ENCODE peak calls at places on chromosomes 4 and X, in six cellular contexts. U, V, X, A, D and W are unnamed samples.

GRCh38 chr4:56757270-56757746 is 64.2 kb downstream of the SPINK2 start:
- DNase-seq in D (no peak), U (peak), X (peak), V (peak), A (peak), W (no peak)

GRCh38 chr4:154120277-154120676 is 331.4 kb upstream of the SFRP2 start:
- DNase-seq in A (no peak), X (no peak), U (no peak), D (no peak), V (no peak), W (no peak)

GRCh38 chr4:155617312-155617711 is 49.3 kb upstream of the GUCY1A1 start:
- DNase-seq in A (no peak), V (peak), D (no peak), U (no peak), X (no peak), W (no peak)

GRCh38 chrX:108216862-108217571 is 125.4 kb downstream of the ATG4A start:
- DNase-seq in V (peak), A (peak), X (no peak), U (no peak), D (no peak), W (no peak)

GRCh38 chr4:76781698-76782595 is 116.0 kb downstream of the SOWAHB start:
- DNase-seq in V (peak), A (peak), X (no peak), D (no peak), U (no peak), W (no peak)

GRCh38 chrX:13235930-13236329 is 83.9 kb downstream of the ATXN3L start:
- DNase-seq in A (no peak), U (no peak), X (no peak), D (no peak), V (no peak), W (no peak)

GRCh38 chr4:188002751-188003150 is 7.2 kb downstream of the ZFP42 start:
- DNase-seq in U (no peak), D (no peak), X (no peak), A (no peak), V (no peak), W (no peak)

GRCh38 chr4:169158860-169159259 is 111.9 kb downstream of the SH3RF1 start:
- DNase-seq in X (no peak), V (no peak), U (no peak), A (no peak), D (no peak), W (no peak)

GRCh38 chr4:5460106-5460801 is 248.1 kb downstream of the EVC2 start:
- DNase-seq in A (peak), U (no peak), X (peak), D (no peak), V (peak), W (peak)

GRCh38 chr4:71201817-71202576 is 136.8 kb upstream of the SLC4A4 start:
- DNase-seq in A (no peak), U (no peak), X (no peak), D (no peak), V (no peak), W (no peak)

GRCh38 chr4:122045533-122045932 is 93.7 kb upstream of the TRPC3 start:
- DNase-seq in A (peak), X (no peak), D (no peak), U (no peak), V (peak), W (no peak)

GRCh38 chrX:53486285-53486684 is 52.1 kb upstream of the HSD17B10 start:
- DNase-seq in X (no peak), V (no peak), U (no peak), D (no peak), A (no peak), W (no peak)

GRCh38 chrX:22689290-22689689 is 310.5 kb upstream of the DDX53 start:
- DNase-seq in U (no peak), A (peak), X (no peak), V (no peak), D (no peak), W (no peak)

GRCh38 chr4:21136231-21136630 is 436.0 kb downstream of the PACRGL start:
- DNase-seq in U (no peak), X (no peak), A (no peak), D (no peak), V (no peak), W (no peak)

GRCh38 chrX:2272337-2272736 is 228.4 kb downstream of the DHRSX start:
- DNase-seq in U (no peak), A (no peak), V (no peak), D (no peak), X (no peak), W (no peak)

GRCh38 chrX:101956556-101956955 is 24.7 kb upstream of the ZMAT1 start:
- DNase-seq in U (no peak), X (no peak), V (no peak), A (no peak), D (no peak), W (no peak)

GRCh38 chr4:184900184-184900583 is 74.4 kb upstream of the ACSL1 start:
- DNase-seq in X (no peak), U (no peak), D (no peak), A (no peak), V (no peak), W (no peak)

GRCh38 chrX:34656842-34657780 is at the start of gene TMEM47:
- DNase-seq in A (peak), V (peak), D (peak), U (no peak), X (no peak), W (peak)

GRCh38 chr4:105227054-105227453 is 80.4 kb downstream of the TET2 start:
- DNase-seq in A (no peak), D (no peak), U (no peak), X (no peak), V (no peak), W (no peak)

GRCh38 chrX:145405012-145405411 is 157.7 kb downstream of the SPANXN1 start:
- DNase-seq in U (no peak), D (no peak), A (peak), X (peak), V (peak), W (no peak)

GRCh38 chrX:63466690-63467089 is 115.6 kb upstream of the SPIN4 start:
- DNase-seq in V (no peak), U (no peak), X (no peak), D (no peak), A (no peak), W (no peak)

GRCh38 chrX:139691843-139692505 is 16.0 kb downstream of the MCF2 start:
- DNase-seq in X (no peak), U (no peak), V (no peak), D (no peak), A (no peak), W (no peak)

GRCh38 chr4:89064848-89065247 is 7.9 kb upstream of the FAM13A start:
- DNase-seq in U (no peak), A (no peak), V (no peak), D (no peak), X (no peak), W (no peak)

GRCh38 chrX:10102046-10102704 is 54.6 kb upstream of the CLCN4 start:
- DNase-seq in A (no peak), V (no peak), D (no peak), U (no peak), X (no peak), W (no peak)

GRCh38 chr4:185040523-185040922 is 22.2 kb downstream of the HELT start:
- DNase-seq in V (no peak), X (no peak), A (no peak), D (no peak), U (no peak), W (no peak)

GRCh38 chr4:1583051-1583785 is 100.9 kb downstream of the FAM53A start:
- DNase-seq in A (no peak), U (no peak), X (no peak), D (no peak), V (no peak), W (no peak)

GRCh38 chrX:132622130-132622529 is 133.3 kb upstream of the MBNL3 start:
- DNase-seq in A (peak), D (no peak), V (peak), X (no peak), U (no peak), W (no peak)

GRCh38 chrX:48540015-48540350 is 469 bp downstream of the TBC1D25 start:
- DNase-seq in X (no peak), V (peak), A (peak), U (peak), D (peak), W (no peak)

GRCh38 chr4:73006286-73006990 is 63.1 kb downstream of the COX18 start:
- DNase-seq in A (no peak), V (no peak), X (peak), U (no peak), D (no peak), W (no peak)

GRCh38 chr4:94472056-94472826 is 20.5 kb downstream of the PDLIM5 start:
- DNase-seq in X (no peak), A (no peak), D (no peak), V (peak), U (no peak), W (no peak)

GRCh38 chr4:65983062-65983461 is 312.8 kb upstream of the EPHA5 start:
- DNase-seq in U (no peak), A (peak), V (no peak), X (no peak), D (no peak), W (no peak)

GRCh38 chr4:99078336-99078735 is 10.3 kb downstream of the ADH5 start:
- DNase-seq in X (no peak), A (no peak), D (no peak), U (no peak), V (no peak), W (no peak)

GRCh38 chr4:99079625-99080295 is 8.8 kb downstream of the ADH5 start:
- DNase-seq in V (no peak), X (no peak), U (no peak), A (no peak), D (no peak), W (no peak)

GRCh38 chr4:99078931-99079624 is 9.5 kb downstream of the ADH5 start:
- DNase-seq in X (no peak), U (no peak), A (no peak), D (no peak), V (no peak), W (no peak)

GRCh38 chr4:99084595-99084994 is 4.0 kb downstream of the ADH5 start:
- DNase-seq in A (no peak), D (no peak), X (no peak), V (no peak), U (no peak), W (no peak)

DNA sequence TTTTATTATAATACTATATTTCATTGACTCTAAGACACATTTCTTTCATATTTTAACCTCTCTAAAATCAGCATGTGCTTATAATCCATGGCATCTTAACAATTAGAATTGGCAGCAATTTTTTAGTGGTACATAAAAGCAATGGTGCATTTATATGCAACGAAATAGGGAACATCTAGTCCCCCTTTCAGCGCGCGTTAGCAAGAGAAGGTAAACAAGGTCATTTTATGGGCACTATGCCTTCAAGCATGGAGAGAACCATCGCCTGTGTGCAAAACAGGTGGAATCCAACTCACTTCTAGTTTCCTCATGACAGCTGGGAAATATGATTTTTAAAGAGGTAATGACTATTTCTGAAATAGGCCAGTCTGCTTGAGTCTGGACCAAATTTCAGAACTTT is 6.4 kb downstream of the ADH5 start:
- DNase-seq in V (no peak), D (no peak), U (no peak), A (no peak), X (no peak), W (no peak)
- TF ChIP-seq CTCF in V (no peak), D (no peak), U (no peak), A (no peak), X (no peak), W (no peak)

GRCh38 chr4:110970642-110971041 is 347.8 kb upstream of the PITX2 start:
- DNase-seq in V (peak), A (peak), X (peak), U (no peak), D (no peak), W (no peak)
- TF ChIP-seq CTCF in V (peak), A (peak), X (peak), U (no peak), D (peak), W (no peak)

GRCh38 chr4:148704291-148704690 is 262.1 kb upstream of the NR3C2 start:
- DNase-seq in D (no peak), U (no peak), V (no peak), X (no peak), A (no peak), W (no peak)
- TF ChIP-seq CTCF in D (peak), U (no peak), V (no peak), X (peak), A (no peak), W (no peak)

DNA sequence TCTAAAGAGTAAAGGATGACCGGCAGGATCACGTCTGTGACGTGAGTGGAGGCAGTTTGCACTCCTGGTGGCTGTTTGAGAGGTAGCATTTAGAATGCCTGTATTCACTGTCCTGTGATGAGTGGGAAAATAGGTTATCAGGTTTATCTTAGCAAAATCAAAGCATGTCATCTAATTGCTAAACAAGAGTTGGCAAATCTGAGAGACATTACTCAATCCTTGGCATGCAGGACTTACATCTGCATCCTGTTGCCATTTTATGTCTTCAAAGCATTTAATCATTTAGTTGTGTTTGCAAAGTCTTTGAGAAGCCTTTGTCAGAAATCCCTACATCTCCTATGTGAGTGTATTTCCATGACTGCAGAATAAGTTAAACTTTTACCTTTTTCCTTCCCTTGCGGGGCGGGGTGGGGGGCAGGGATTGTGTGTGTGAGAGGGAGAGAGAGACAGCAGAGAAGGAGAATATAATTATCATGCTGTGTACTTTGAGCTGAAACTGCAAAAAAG is 41.4 kb upstream of the MSANTD1 start:
- DNase-seq in V (peak), D (no peak), A (no peak), U (no peak), X (no peak), W (no peak)
- TF ChIP-seq CTCF in V (peak), D (no peak), A (no peak), U (no peak), X (no peak), W (no peak)

GRCh38 chr4:68655764-68656444 is 14.5 kb downstream of the UGT2B15 start:
- DNase-seq in A (no peak), D (no peak), U (no peak), X (no peak), V (no peak), W (no peak)
- TF ChIP-seq CTCF in A (no peak), D (no peak), U (no peak), X (no peak), V (no peak), W (no peak)

GRCh38 chr4:173014836-173015235 is 153.8 kb upstream of the GALNT7 start:
- DNase-seq in U (no peak), X (no peak), A (no peak), V (no peak), D (no peak), W (no peak)

GRCh38 chr4:173012608-173013007 is 156.0 kb upstream of the GALNT7 start:
- DNase-seq in U (no peak), X (no peak), V (no peak), A (no peak), D (no peak), W (no peak)

GRCh38 chr4:173013232-173013932 is 155.2 kb upstream of the GALNT7 start:
- DNase-seq in U (peak), V (peak), A (peak), X (peak), D (peak), W (no peak)

GRCh38 chr4:173017802-173018201 is 150.8 kb upstream of the GALNT7 start:
- DNase-seq in U (no peak), X (no peak), V (no peak), A (no peak), D (no peak), W (no peak)

GRCh38 chr4:173014113-173014558 is 154.5 kb upstream of the GALNT7 start:
- DNase-seq in D (no peak), X (peak), V (peak), U (no peak), A (peak), W (peak)
- TF ChIP-seq CTCF in D (no peak), X (no peak), V (peak), U (no peak), A (peak), W (no peak)

GRCh38 chrX:69077895-69078455 is 87.3 kb downstream of the PJA1 start:
- DNase-seq in X (no peak), A (no peak), V (no peak), D (no peak), U (no peak), W (no peak)
- TF ChIP-seq CTCF in X (no peak), A (no peak), V (no peak), D (no peak), U (no peak), W (no peak)

DNA sequence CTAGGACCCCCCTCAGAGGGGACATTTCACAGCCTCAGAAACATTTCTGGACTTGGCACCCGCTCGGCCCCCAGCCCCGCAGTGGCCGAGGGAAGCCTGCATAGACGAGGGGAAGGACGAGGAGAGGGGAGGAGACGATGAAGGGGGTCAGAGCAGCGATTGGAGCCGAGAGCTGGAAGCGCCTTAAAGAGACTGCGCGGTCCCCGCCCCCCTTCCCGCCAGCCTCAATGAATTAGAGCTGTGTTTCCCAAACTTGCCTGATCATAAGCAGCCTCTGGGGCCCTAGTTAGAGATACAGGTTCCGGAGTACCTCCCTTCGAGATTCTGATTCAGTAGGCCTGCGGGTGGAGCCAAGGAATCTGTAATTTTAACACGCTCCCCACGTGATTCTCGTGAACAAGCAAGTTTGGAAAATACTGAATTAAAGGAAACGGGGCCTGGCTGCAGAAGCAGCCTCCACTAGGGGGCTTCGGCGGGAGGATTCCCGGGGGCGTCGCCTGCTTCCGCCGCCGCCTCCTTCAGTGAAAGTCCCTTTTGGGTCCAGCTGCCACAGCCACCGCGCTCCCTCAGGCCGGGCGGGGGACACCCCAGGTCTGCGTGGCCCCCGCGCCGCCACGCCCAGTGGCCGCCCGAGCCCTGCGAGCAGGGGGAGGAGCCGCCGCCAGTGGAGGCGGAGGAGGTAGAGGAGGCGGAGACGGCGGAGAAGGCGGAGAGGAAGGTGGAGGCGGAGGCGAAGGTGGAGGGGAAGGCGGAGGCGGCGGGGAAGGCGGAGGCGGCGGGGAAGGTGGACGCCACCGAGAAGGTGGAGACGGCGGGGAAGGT is at the start of gene USP27X:
- DNase-seq in A (peak), U (peak), V (peak), X (peak), D (peak), W (peak)
- TF ChIP-seq CTCF in A (peak), U (peak), V (peak), X (peak), D (peak), W (peak)